ENCODE peak calls at places on chromosomes 5 and 9, in four cellular contexts. E is A549, U is neural progenitor cell, Q is neuronal stem cell. S is an unnamed sample.

GRCh38 chr5:122415481-122416120 is 103.6 kb downstream of the SNCAIP start:
- DNase-seq in U (peak; percentile 83), E (peak; percentile 4), Q (peak; percentile 53), S (peak; percentile 27)

GRCh38 chr9:83068414-83068813 is 5.5 kb upstream of the RASEF start:
- DNase-seq in U (no peak), Q (no peak), E (no peak), S (no peak)

GRCh38 chr9:91736898-91737601 is 213.0 kb downstream of the ROR2 start:
- DNase-seq in E (no peak), Q (no peak), U (no peak), S (no peak)

GRCh38 chr9:131727184-131727785 is 12.6 kb downstream of the RAPGEF1 start:
- DNase-seq in Q (no peak), U (no peak), E (no peak), S (no peak)

GRCh38 chr9:2686884-2687283 is 30.4 kb upstream of the KCNV2 start:
- DNase-seq in E (no peak), Q (no peak), U (no peak), S (no peak)

GRCh38 chr5:74094096-74094778 is 468.2 kb downstream of the ARHGEF28 start:
- DNase-seq in U (no peak), Q (no peak), E (no peak), S (no peak)

GRCh38 chr5:96936431-96937221 is 746 bp downstream of the LNPEP start:
- DNase-seq in Q (peak; percentile 23), U (peak; percentile 60), E (peak; percentile 28), S (peak; percentile 31)

GRCh38 chr5:9932770-9933169 is 302.6 kb upstream of the TAS2R1 start:
- DNase-seq in U (no peak), Q (no peak), E (no peak), S (no peak)

GRCh38 chr5:33999986-34000385 is 7.9 kb downstream of the AMACR start:
- DNase-seq in E (no peak), Q (no peak), U (no peak), S (no peak)

GRCh38 chr9:22354699-22355384 is 91.8 kb upstream of the DMRTA1 start:
- DNase-seq in Q (no peak), U (no peak), E (no peak), S (no peak)

GRCh38 chr5:56405116-56405515 is 172.0 kb upstream of the ANKRD55 start:
- DNase-seq in U (peak; percentile 66), Q (peak; percentile 9), E (no peak), S (no peak)

GRCh38 chr5:51632027-51632426 is 248.8 kb downstream of the ISL1 start:
- DNase-seq in Q (no peak), U (no peak), E (no peak), S (no peak)

GRCh38 chr5:139633295-139634027 is 14.7 kb upstream of the CXXC5 start:
- DNase-seq in U (peak; percentile 81), E (peak; percentile 77), Q (peak; percentile 75), S (no peak)

GRCh38 chr5:174785120-174785680 is 60.8 kb downstream of the MSX2 start:
- DNase-seq in U (no peak), E (no peak), Q (no peak), S (no peak)

GRCh38 chr5:44389410-44389879 is at the start of gene FGF10:
- DNase-seq in U (peak; percentile 88), Q (peak; percentile 64), E (no peak), S (peak; percentile 29)

GRCh38 chr9:1125741-1126140 is 75.6 kb downstream of the DMRT2 start:
- DNase-seq in E (no peak), Q (no peak), U (no peak), S (no peak)

GRCh38 chr5:10059611-10060379 is 189.9 kb downstream of the ATPSCKMT start:
- DNase-seq in U (no peak), E (no peak), Q (no peak), S (no peak)

GRCh38 chr5:55577353-55578060 is 42.7 kb upstream of the PLPP1 start:
- DNase-seq in Q (no peak), E (no peak), U (no peak), S (peak; percentile 59)

GRCh38 chr5:54601393-54601792 is 83.8 kb downstream of the SNX18 start:
- DNase-seq in Q (no peak), U (no peak), E (no peak), S (no peak)

GRCh38 chr5:64784451-64785025 is 15.8 kb downstream of the CWC27 start:
- DNase-seq in E (peak; percentile 12), U (peak; percentile 89), Q (peak; percentile 75), S (peak; percentile 31)

GRCh38 chr9:84121991-84122523 is 141.5 kb downstream of the RMI1 start:
- DNase-seq in E (no peak), U (no peak), Q (no peak), S (no peak)

GRCh38 chr5:4563400-4563799 is 576.7 kb upstream of the ADAMTS16 start:
- DNase-seq in U (peak; percentile 85), Q (peak; percentile 29), E (no peak), S (no peak)

GRCh38 chr9:7298123-7298522 is 501.5 kb downstream of the DMAC1 start:
- DNase-seq in U (no peak), Q (no peak), E (no peak), S (no peak)

GRCh38 chr9:117153021-117153420 is 261.8 kb downstream of the ASTN2 start:
- DNase-seq in Q (no peak), U (no peak), E (no peak), S (no peak)

GRCh38 chr5:128197911-128198522 is 114.5 kb downstream of the SLC12A2 start:
- DNase-seq in U (no peak), Q (no peak), E (no peak), S (no peak)

GRCh38 chr9:110329676-110330235 is 7.9 kb downstream of the TXNDC8 start:
- DNase-seq in Q (no peak), U (no peak), E (no peak), S (no peak)

GRCh38 chr5:39863926-39864572 is 439.3 kb upstream of the DAB2 start:
- DNase-seq in E (no peak), U (no peak), Q (no peak), S (no peak)

GRCh38 chr9:129285382-129285781 is 107.3 kb upstream of the IER5L start:
- DNase-seq in U (no peak), E (no peak), Q (no peak), S (no peak)

GRCh38 chr5:163504091-163504931 is 1.1 kb upstream of the MAT2B start:
- DNase-seq in Q (peak; percentile 27), U (peak; percentile 55), E (no peak), S (peak; percentile 23)

GRCh38 chr5:154849261-154849660 is 1.1 kb downstream of the FAXDC2 start:
- DNase-seq in Q (no peak), E (no peak), U (no peak), S (no peak)

GRCh38 chr5:163460562-163461176 is at the start of gene HMMR:
- DNase-seq in Q (no peak), E (no peak), U (peak; percentile 59), S (no peak)

GRCh38 chr5:158843305-158843704 is 256.4 kb downstream of the EBF1 start:
- DNase-seq in Q (no peak), E (no peak), U (no peak), S (no peak)

GRCh38 chr5:153893809-153894208 is 144.9 kb downstream of the FAM114A2 start:
- DNase-seq in Q (no peak), E (no peak), U (no peak), S (no peak)

DNA sequence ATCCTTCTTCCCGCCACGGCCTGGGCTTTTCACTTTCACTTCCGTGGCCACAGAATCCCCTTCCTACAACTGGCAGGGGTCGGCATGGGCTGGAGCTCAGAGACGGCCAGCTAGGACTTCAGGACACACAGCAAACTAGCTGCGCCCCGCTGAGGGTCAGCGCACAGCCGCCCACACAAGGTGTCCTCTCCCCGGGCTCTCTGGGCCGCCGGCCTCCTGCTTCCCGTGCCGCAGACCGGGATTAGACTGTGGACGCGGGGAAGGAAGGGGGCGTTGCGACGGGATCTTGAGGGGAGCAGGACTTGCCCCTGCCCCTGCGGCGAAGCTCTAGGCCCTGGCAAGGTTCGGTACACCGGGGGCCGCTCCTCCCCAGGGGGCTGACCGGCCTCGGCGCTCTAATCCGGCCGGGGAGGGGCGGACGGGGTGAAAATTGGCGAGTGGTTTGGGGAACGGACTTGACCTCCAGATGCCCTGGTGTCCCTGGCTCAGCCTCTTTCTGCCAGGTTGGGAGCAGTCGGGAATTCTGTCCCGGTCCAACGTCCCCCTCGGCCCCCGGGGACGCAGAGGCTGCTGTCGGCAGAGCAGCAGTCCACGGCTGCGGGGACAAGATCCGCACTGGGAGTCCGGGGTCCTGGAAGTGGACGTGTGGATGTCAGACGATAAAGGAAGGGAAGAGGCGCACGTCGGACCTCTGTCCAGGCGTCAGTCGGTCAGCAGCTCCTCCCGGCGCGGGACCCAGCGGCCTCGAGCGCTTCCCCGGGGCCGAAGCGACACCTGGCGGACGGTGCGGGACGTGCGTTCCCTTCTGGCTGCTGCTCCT is 1.8 kb upstream of the CNTFR start:
- DNase-seq in U (peak; percentile 93), E (peak; percentile 91), Q (peak; percentile 84), S (peak; percentile 88)
- H3K4me3 ChIP-seq in U (peak overlapping the region; percentile 86), E (no peak overlapping the region), Q (peak overlapping the region; percentile 20), S (peak overlapping the region; percentile 68)

GRCh38 chr9:5361326-5362005 is 21.8 kb upstream of the RLN1 start:
- DNase-seq in E (no peak), Q (no peak), U (no peak), S (no peak)

GRCh38 chr9:5360341-5360740 is 20.7 kb upstream of the RLN1 start:
- DNase-seq in Q (no peak), E (no peak), U (no peak), S (no peak)

GRCh38 chr9:5364294-5364990 is 24.8 kb upstream of the RLN1 start:
- DNase-seq in U (no peak), Q (no peak), E (no peak), S (no peak)
- H3K27ac ChIP-seq in U (no peak overlapping the region), Q (no peak overlapping the region), E (no peak overlapping the region), S (no peak overlapping the region)

GRCh38 chr9:137952976-137953666 is 75.5 kb downstream of the CACNA1B start:
- DNase-seq in Q (no peak), U (no peak), E (no peak), S (no peak)
- H3K9me3 ChIP-seq in Q (no peaks in the 10 kb centered on the region), U (no peaks in the 10 kb centered on the region), E (peaks cover 6% of the 10 kb centered on the region), S (no peaks in the 10 kb centered on the region)

DNA sequence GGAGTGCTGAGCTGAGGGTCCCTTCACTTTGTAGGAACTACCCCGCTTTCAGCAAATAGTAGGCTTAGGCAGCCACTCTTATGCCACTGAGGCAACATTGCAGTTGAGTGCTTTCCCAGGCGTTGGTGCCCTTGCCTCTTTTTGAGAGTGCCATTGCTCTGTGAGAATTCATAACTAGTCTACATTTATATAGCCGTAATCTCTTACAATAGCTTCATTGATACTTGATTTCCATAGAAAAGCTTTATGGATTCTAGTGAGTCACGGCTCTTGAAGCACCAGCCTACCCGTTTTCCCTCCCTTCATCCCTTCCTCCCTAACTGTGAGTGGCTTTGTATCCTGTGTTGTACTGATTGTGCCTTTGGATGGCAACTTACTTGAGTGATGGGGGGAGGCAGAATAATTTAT is 283.9 kb downstream of the AOPEP start:
- DNase-seq in E (no peak), U (no peak), Q (no peak), S (no peak)
- H3K4me3 ChIP-seq in E (peak overlapping the region; percentile 87), U (no peak overlapping the region), Q (no peak overlapping the region), S (peak overlapping the region; percentile 85)

DNA sequence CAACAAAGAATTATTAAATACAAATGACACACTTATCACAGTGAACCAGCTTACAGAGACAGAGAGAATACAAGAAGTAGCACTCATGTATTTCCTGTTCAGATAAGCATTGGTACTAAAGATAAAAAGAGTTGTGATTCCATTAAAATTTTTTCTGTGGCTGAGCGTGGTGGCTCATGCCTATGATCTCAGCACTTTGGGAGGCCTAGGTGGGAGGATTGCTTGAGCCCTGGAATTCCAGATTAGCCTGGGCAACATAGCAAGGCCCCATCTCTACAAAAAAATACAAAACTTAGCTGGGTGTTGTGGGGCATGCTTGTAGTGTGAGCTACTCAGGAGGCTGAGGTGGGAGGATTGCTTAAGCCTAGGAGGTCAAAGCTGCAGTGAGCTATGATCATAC is 32.9 kb downstream of the FCHO2 start:
- DNase-seq in U (no peak), E (no peak), Q (no peak), S (no peak)
- H3K27ac ChIP-seq in U (no peak overlapping the region), E (no peak overlapping the region), Q (no peak overlapping the region), S (no peak overlapping the region)

S was measured in left ventricle myocardium inferior.